ENCODE peak calls at places on chromosomes 11 and 22, in seven cellular contexts. E, J, B, X, F, Q and N are unnamed samples.

GRCh38 chr11:18203723-18204122 is 31.1 kb downstream of the MRGPRX4 start:
- DNase-seq in E (no peak), B (peak), J (no peak), X (no peak), Q (no peak), F (no peak), N (no peak)

GRCh38 chr11:66766681-66767080 is 37.7 kb upstream of the SPTBN2 start:
- DNase-seq in Q (no peak), E (no peak), B (no peak), J (no peak), F (no peak), X (no peak), N (no peak)

GRCh38 chr22:49825944-49826602 is 1.6 kb downstream of the BRD1 start:
- DNase-seq in Q (peak), F (no peak), X (peak), B (no peak), J (peak), E (peak), N (no peak)

GRCh38 chr11:59767212-59767611 is 12.0 kb downstream of the STX3 start:
- DNase-seq in Q (peak), X (no peak), F (no peak), E (no peak), B (no peak), J (no peak), N (no peak)

GRCh38 chr11:10666976-10667892 is 26.3 kb downstream of the IRAG1 start:
- DNase-seq in X (no peak), B (no peak), F (no peak), Q (no peak), J (no peak), E (no peak), N (no peak)

GRCh38 chr22:39520874-39521857 is 804 bp downstream of the ATF4 start:
- DNase-seq in E (peak), B (peak), Q (peak), F (peak), X (peak), J (peak), N (no peak)

GRCh38 chr22:19729507-19729906 is 6.2 kb downstream of the GP1BB start:
- DNase-seq in X (no peak), J (no peak), B (no peak), Q (no peak), E (no peak), F (no peak), N (no peak)

GRCh38 chr11:110337570-110338193 is 41.3 kb upstream of the RDX start:
- DNase-seq in F (no peak), J (no peak), Q (no peak), B (peak), X (no peak), E (no peak), N (no peak)

GRCh38 chr11:124536520-124536919 is 6.9 kb downstream of the OR8B12 start:
- DNase-seq in Q (peak), E (peak), J (no peak), B (no peak), F (no peak), X (no peak), N (peak)

GRCh38 chr11:2446590-2447252 is 1.9 kb downstream of the KCNQ1 start:
- DNase-seq in J (peak), B (no peak), E (no peak), Q (peak), X (no peak), F (no peak), N (no peak)

GRCh38 chr11:134383576-134384221 is 28.3 kb downstream of the B3GAT1 start:
- DNase-seq in E (peak), B (no peak), X (no peak), Q (no peak), J (peak), F (no peak), N (no peak)

GRCh38 chr22:43106302-43106701 is 4.2 kb upstream of the BIK start:
- DNase-seq in J (no peak), E (no peak), F (no peak), Q (no peak), X (no peak), B (no peak), N (no peak)

GRCh38 chr22:26568207-26568706 is 21.7 kb downstream of the TPST2 start:
- DNase-seq in J (no peak), E (no peak), F (no peak), X (no peak), B (peak), Q (no peak), N (peak)

DNA sequence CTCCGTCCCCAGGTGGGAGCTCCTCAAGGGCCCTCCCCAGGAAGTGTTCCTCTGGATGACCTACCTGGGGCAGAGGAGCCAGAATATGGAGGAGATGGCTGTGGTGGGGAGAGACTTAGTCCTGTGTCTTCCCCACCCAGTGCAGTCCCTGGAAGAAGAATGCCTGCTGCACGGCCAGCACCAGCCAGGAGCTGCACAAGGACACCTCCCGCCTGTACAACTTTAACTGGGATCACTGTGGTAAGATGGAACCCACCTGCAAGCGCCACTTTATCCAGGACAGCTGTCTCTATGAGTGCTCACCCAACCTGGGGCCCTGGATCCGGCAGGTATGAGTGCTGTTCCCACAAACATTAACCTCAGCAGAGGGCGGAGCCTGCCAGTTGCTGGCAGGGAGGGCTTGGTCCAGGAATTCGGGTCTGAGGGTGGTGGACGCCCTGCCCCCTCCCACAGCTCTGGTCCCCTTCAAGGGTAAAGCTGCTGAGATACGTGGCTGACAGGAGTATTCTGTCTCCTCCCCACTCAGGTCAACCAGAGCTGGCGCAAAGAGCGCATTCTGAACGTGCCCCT is 3.4 kb downstream of the FOLR3 start:
- DNase-seq in F (no peak), B (no peak), Q (no peak), X (no peak), E (no peak), J (no peak), N (no peak)
- H3K27ac ChIP-seq in F (no peak), B (peak), Q (no peak), X (no peak), E (no peak), J (no peak), N (peak)

GRCh38 chr22:37549704-37550059 is 10.6 kb upstream of the CDC42EP1 start:
- DNase-seq in X (peak), B (no peak), F (no peak), Q (no peak), E (peak), J (peak), N (no peak)
- H3K27ac ChIP-seq in X (peak), B (peak), F (peak), Q (no peak), E (no peak), J (peak), N (no peak)

DNA sequence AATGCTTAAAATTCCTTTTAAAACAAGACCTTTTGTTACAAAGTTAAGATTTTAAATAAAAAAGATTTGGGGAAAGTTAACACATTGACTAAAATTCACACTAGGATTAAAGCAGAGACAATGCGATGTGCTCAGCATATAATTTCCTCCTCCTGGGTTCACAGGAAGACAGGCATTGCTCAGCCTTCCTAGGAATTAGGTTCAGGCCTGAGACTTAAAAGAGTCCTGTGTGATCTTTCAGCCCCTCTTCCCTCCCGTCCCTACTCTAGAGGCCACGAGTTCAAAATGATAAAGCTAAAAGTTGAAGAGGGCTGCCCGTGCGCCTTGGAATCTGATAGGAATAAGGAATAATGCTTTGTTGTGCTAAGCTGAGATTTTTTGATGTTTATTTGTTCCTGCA is 218.6 kb downstream of the KIRREL3 start:
- DNase-seq in Q (no peak), X (no peak), J (no peak), E (no peak), F (no peak), B (no peak), N (no peak)
- H3K27ac ChIP-seq in Q (no peak), X (no peak), J (no peak), E (no peak), F (no peak), B (no peak), N (no peak)

DNA sequence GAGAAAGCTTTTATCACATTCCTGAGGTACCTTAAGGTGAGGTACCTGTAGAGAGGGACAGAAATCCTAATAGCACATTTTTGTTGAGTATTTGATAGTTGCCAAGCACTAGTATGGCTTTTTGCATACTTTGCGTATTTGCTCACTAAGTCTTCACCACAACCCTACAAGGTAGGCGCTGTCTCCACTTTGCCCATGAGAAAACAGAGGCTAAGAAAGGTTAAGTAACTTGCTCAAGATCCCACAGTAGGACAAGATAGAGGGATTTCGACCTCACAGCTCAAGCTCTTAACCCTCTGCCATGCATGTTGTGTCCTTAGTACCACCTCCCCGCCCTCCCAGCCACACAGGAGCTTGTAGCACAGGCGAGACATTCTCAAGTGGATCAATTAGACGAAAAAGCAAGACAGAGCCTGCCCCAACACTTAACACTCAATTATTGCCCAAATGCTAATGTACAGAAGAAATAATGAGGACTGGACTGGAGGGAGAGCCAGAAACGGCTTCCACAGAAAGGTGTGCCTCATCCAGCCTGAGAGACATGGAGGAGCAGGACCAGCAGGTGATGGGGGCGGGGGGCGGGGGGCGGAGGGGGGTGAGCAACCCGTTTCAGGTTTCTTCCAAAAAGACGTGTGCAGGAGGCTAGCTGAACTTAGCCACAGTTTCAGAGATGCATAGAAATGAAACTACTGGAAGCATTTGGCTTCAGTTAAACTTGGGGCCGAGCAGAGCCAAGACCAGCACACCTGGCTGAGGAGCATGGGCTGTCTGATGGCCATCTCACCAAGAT is 26.7 kb upstream of the CD44 start:
- DNase-seq in B (peak), F (no peak), X (no peak), Q (no peak), J (no peak), E (no peak), N (no peak)
- H3K27ac ChIP-seq in B (peak), F (no peak), X (no peak), Q (no peak), J (no peak), E (no peak), N (peak)

DNA sequence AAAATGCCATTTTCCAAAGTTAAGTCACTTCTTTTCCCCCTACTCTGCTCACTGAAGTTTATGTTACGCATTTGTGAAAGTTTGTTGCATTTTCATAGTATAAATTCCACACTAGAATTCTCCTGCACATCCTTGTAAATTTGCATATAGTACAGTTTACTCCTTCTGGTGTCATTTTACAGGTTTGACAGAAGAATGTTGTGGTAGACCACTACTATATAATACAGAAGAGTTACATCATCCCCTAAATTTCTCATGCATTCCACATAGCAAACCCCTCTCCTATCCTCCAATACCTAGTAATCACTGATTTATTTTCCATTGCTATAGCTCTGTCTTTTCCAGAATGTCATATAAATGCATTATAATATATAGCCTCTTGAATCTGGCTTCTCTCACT is 64.5 kb downstream of the CCDC73 start:
- DNase-seq in B (no peak), E (no peak), J (no peak), F (no peak), X (no peak), Q (no peak), N (no peak)
- H3K27ac ChIP-seq in B (no peak), E (no peak), J (no peak), F (no peak), X (no peak), Q (no peak), N (no peak)

DNA sequence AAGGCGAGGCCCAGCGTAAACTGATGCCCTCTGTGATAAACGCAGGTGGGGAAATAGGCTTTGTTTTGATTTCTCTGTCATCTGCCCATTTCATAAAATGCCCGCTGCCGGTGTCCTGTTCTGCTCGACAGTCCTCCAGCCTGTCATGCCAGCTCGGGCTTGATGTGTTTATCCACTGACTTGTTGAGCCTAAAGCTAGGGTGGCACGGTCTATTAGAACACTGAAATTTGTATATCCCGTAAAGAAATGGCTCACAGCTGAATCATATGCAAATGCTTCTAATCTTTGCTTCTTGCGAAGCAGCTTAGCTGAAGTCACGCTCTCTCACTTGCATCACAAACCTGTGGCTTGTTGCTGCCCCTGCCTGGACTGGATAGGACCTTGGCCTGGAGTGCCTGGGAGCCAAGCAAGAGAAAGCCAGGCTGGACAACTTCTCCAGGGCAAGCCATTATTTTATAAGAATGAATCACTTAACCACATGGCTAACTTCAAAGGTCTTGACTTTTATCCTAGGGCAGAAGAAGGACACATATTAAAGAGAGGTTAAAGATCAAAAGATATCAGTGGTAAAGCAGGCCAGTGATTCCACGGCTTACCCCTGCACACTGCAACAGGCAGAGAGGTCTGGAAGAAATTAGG is 33.1 kb downstream of the EHF start:
- DNase-seq in E (no peak), F (no peak), X (peak), Q (peak), B (peak), J (no peak), N (peak)
- H3K27ac ChIP-seq in E (no peak), F (no peak), X (peak), Q (peak), B (peak), J (peak), N (peak)